ENCODE peak calls at places on chromosomes 13 and 19, in seven cellular contexts. One of them, this sample, is unnamed.

GRCh38 chr13:98368019-98368418 is 190.9 kb upstream of the RNF113B start:
- DNase-seq in HTR-8/SVneo: no peak
- DNase-seq in activated CD4-positive, alpha-beta T cell treated with anti-CD3 and anti-CD28 coated beads for 24 hours: no peak
- DNase-seq in stimulated activated CD8-positive, alpha-beta memory T cell treated with anti-CD3 and anti-CD28 coated beads, Interleukin-2, amount 100 ng/mL, for 1 hour: no peak
- DNase-seq in MCF 10A: no peak
- DNase-seq in hippocampal formation: no peak
- DNase-seq in ELR: no peak
- DNase-seq in this sample: no peak

GRCh38 chr13:76637651-76638111 is 248.5 kb downstream of the KCTD12 start:
- DNase-seq in HTR-8/SVneo: no peak
- DNase-seq in MCF 10A: no peak
- DNase-seq in ELR: peak
- DNase-seq in activated CD4-positive, alpha-beta T cell treated with anti-CD3 and anti-CD28 coated beads for 24 hours: no peak
- DNase-seq in hippocampal formation: no peak
- DNase-seq in stimulated activated CD8-positive, alpha-beta memory T cell treated with anti-CD3 and anti-CD28 coated beads, Interleukin-2, amount 100 ng/mL, for 1 hour: no peak
- DNase-seq in this sample: no peak

GRCh38 chr13:31213681-31214289 is 14.0 kb downstream of the B3GLCT start:
- DNase-seq in stimulated activated CD8-positive, alpha-beta memory T cell treated with anti-CD3 and anti-CD28 coated beads, Interleukin-2, amount 100 ng/mL, for 1 hour: no peak
- DNase-seq in activated CD4-positive, alpha-beta T cell treated with anti-CD3 and anti-CD28 coated beads for 24 hours: no peak
- DNase-seq in hippocampal formation: no peak
- DNase-seq in MCF 10A: no peak
- DNase-seq in HTR-8/SVneo: no peak
- DNase-seq in ELR: no peak
- DNase-seq in this sample: no peak

GRCh38 chr19:18596752-18597157 is 8.2 kb downstream of the REX1BD start:
- DNase-seq in activated CD4-positive, alpha-beta T cell treated with anti-CD3 and anti-CD28 coated beads for 24 hours: no peak
- DNase-seq in stimulated activated CD8-positive, alpha-beta memory T cell treated with anti-CD3 and anti-CD28 coated beads, Interleukin-2, amount 100 ng/mL, for 1 hour: no peak
- DNase-seq in HTR-8/SVneo: no peak
- DNase-seq in hippocampal formation: no peak
- DNase-seq in MCF 10A: peak
- DNase-seq in ELR: peak
- DNase-seq in this sample: no peak

GRCh38 chr13:99464441-99464949 is 36.8 kb upstream of the TM9SF2 start:
- DNase-seq in hippocampal formation: no peak
- DNase-seq in HTR-8/SVneo: no peak
- DNase-seq in stimulated activated CD8-positive, alpha-beta memory T cell treated with anti-CD3 and anti-CD28 coated beads, Interleukin-2, amount 100 ng/mL, for 1 hour: no peak
- DNase-seq in MCF 10A: no peak
- DNase-seq in activated CD4-positive, alpha-beta T cell treated with anti-CD3 and anti-CD28 coated beads for 24 hours: no peak
- DNase-seq in ELR: no peak
- DNase-seq in this sample: no peak

GRCh38 chr13:112434032-112434431 is 57.9 kb downstream of the SPACA7 start:
- DNase-seq in activated CD4-positive, alpha-beta T cell treated with anti-CD3 and anti-CD28 coated beads for 24 hours: no peak
- DNase-seq in stimulated activated CD8-positive, alpha-beta memory T cell treated with anti-CD3 and anti-CD28 coated beads, Interleukin-2, amount 100 ng/mL, for 1 hour: no peak
- DNase-seq in HTR-8/SVneo: no peak
- DNase-seq in hippocampal formation: no peak
- DNase-seq in MCF 10A: no peak
- DNase-seq in ELR: no peak
- DNase-seq in this sample: no peak

GRCh38 chr13:105346141-105346766 is 1189.2 kb downstream of the EFNB2 start:
- DNase-seq in MCF 10A: peak
- DNase-seq in HTR-8/SVneo: peak
- DNase-seq in stimulated activated CD8-positive, alpha-beta memory T cell treated with anti-CD3 and anti-CD28 coated beads, Interleukin-2, amount 100 ng/mL, for 1 hour: no peak
- DNase-seq in ELR: peak
- DNase-seq in hippocampal formation: no peak
- DNase-seq in activated CD4-positive, alpha-beta T cell treated with anti-CD3 and anti-CD28 coated beads for 24 hours: no peak
- DNase-seq in this sample: no peak

GRCh38 chr19:51227324-51227723 is 2.4 kb downstream of the CD33 start:
- DNase-seq in stimulated activated CD8-positive, alpha-beta memory T cell treated with anti-CD3 and anti-CD28 coated beads, Interleukin-2, amount 100 ng/mL, for 1 hour: no peak
- DNase-seq in hippocampal formation: no peak
- DNase-seq in HTR-8/SVneo: no peak
- DNase-seq in MCF 10A: no peak
- DNase-seq in ELR: no peak
- DNase-seq in activated CD4-positive, alpha-beta T cell treated with anti-CD3 and anti-CD28 coated beads for 24 hours: no peak
- DNase-seq in this sample: no peak

GRCh38 chr13:34942732-34943674 is 933 bp downstream of the NBEA start:
- DNase-seq in HTR-8/SVneo: peak
- DNase-seq in MCF 10A: no peak
- DNase-seq in hippocampal formation: peak
- DNase-seq in activated CD4-positive, alpha-beta T cell treated with anti-CD3 and anti-CD28 coated beads for 24 hours: no peak
- DNase-seq in stimulated activated CD8-positive, alpha-beta memory T cell treated with anti-CD3 and anti-CD28 coated beads, Interleukin-2, amount 100 ng/mL, for 1 hour: no peak
- DNase-seq in ELR: peak
- DNase-seq in this sample: no peak

GRCh38 chr13:31038834-31039552 is 106.5 kb downstream of the TEX26 start:
- DNase-seq in MCF 10A: peak
- DNase-seq in activated CD4-positive, alpha-beta T cell treated with anti-CD3 and anti-CD28 coated beads for 24 hours: no peak
- DNase-seq in HTR-8/SVneo: no peak
- DNase-seq in ELR: peak
- DNase-seq in stimulated activated CD8-positive, alpha-beta memory T cell treated with anti-CD3 and anti-CD28 coated beads, Interleukin-2, amount 100 ng/mL, for 1 hour: no peak
- DNase-seq in hippocampal formation: no peak
- DNase-seq in this sample: no peak

GRCh38 chr19:41699231-41699967 is 9.0 kb upstream of the CEACAM5 start:
- DNase-seq in ELR: no peak
- DNase-seq in HTR-8/SVneo: no peak
- DNase-seq in stimulated activated CD8-positive, alpha-beta memory T cell treated with anti-CD3 and anti-CD28 coated beads, Interleukin-2, amount 100 ng/mL, for 1 hour: no peak
- DNase-seq in MCF 10A: peak
- DNase-seq in hippocampal formation: no peak
- DNase-seq in activated CD4-positive, alpha-beta T cell treated with anti-CD3 and anti-CD28 coated beads for 24 hours: no peak
- DNase-seq in this sample: no peak

GRCh38 chr19:4474504-4475136 is 2.5 kb downstream of the HDGFL2 start:
- DNase-seq in activated CD4-positive, alpha-beta T cell treated with anti-CD3 and anti-CD28 coated beads for 24 hours: no peak
- DNase-seq in MCF 10A: no peak
- DNase-seq in ELR: peak
- DNase-seq in hippocampal formation: peak
- DNase-seq in stimulated activated CD8-positive, alpha-beta memory T cell treated with anti-CD3 and anti-CD28 coated beads, Interleukin-2, amount 100 ng/mL, for 1 hour: no peak
- DNase-seq in HTR-8/SVneo: peak
- DNase-seq in this sample: no peak

GRCh38 chr13:23147264-23147663 is 33.5 kb upstream of the SGCG start:
- DNase-seq in stimulated activated CD8-positive, alpha-beta memory T cell treated with anti-CD3 and anti-CD28 coated beads, Interleukin-2, amount 100 ng/mL, for 1 hour: no peak
- DNase-seq in ELR: no peak
- DNase-seq in HTR-8/SVneo: no peak
- DNase-seq in MCF 10A: no peak
- DNase-seq in hippocampal formation: no peak
- DNase-seq in activated CD4-positive, alpha-beta T cell treated with anti-CD3 and anti-CD28 coated beads for 24 hours: no peak
- DNase-seq in this sample: no peak

GRCh38 chr13:59034198-59034597 is 1129.5 kb downstream of the DIAPH3 start:
- DNase-seq in hippocampal formation: no peak
- DNase-seq in HTR-8/SVneo: no peak
- DNase-seq in MCF 10A: no peak
- DNase-seq in stimulated activated CD8-positive, alpha-beta memory T cell treated with anti-CD3 and anti-CD28 coated beads, Interleukin-2, amount 100 ng/mL, for 1 hour: no peak
- DNase-seq in activated CD4-positive, alpha-beta T cell treated with anti-CD3 and anti-CD28 coated beads for 24 hours: no peak
- DNase-seq in ELR: no peak
- DNase-seq in this sample: no peak

GRCh38 chr13:88945793-88946192 is 1274.6 kb downstream of the SLITRK5 start:
- DNase-seq in ELR: no peak
- DNase-seq in activated CD4-positive, alpha-beta T cell treated with anti-CD3 and anti-CD28 coated beads for 24 hours: no peak
- DNase-seq in MCF 10A: no peak
- DNase-seq in hippocampal formation: no peak
- DNase-seq in HTR-8/SVneo: no peak
- DNase-seq in stimulated activated CD8-positive, alpha-beta memory T cell treated with anti-CD3 and anti-CD28 coated beads, Interleukin-2, amount 100 ng/mL, for 1 hour: no peak
- DNase-seq in this sample: no peak

GRCh38 chr13:60164490-60164889 is 762 bp upstream of the DIAPH3 start:
- DNase-seq in activated CD4-positive, alpha-beta T cell treated with anti-CD3 and anti-CD28 coated beads for 24 hours: no peak
- DNase-seq in hippocampal formation: no peak
- DNase-seq in stimulated activated CD8-positive, alpha-beta memory T cell treated with anti-CD3 and anti-CD28 coated beads, Interleukin-2, amount 100 ng/mL, for 1 hour: no peak
- DNase-seq in MCF 10A: no peak
- DNase-seq in ELR: peak
- DNase-seq in HTR-8/SVneo: no peak
- DNase-seq in this sample: no peak

GRCh38 chr13:48214519-48215121 is 18.4 kb upstream of the ITM2B start:
- DNase-seq in activated CD4-positive, alpha-beta T cell treated with anti-CD3 and anti-CD28 coated beads for 24 hours: no peak
- DNase-seq in ELR: peak
- DNase-seq in MCF 10A: peak
- DNase-seq in stimulated activated CD8-positive, alpha-beta memory T cell treated with anti-CD3 and anti-CD28 coated beads, Interleukin-2, amount 100 ng/mL, for 1 hour: no peak
- DNase-seq in hippocampal formation: no peak
- DNase-seq in HTR-8/SVneo: no peak
- DNase-seq in this sample: no peak

GRCh38 chr19:53355739-53356138 is 9.8 kb upstream of the ZNF525 start:
- DNase-seq in activated CD4-positive, alpha-beta T cell treated with anti-CD3 and anti-CD28 coated beads for 24 hours: no peak
- DNase-seq in HTR-8/SVneo: no peak
- DNase-seq in stimulated activated CD8-positive, alpha-beta memory T cell treated with anti-CD3 and anti-CD28 coated beads, Interleukin-2, amount 100 ng/mL, for 1 hour: no peak
- DNase-seq in hippocampal formation: no peak
- DNase-seq in ELR: no peak
- DNase-seq in MCF 10A: no peak
- DNase-seq in this sample: no peak

GRCh38 chr13:76965759-76966421 is 17.6 kb downstream of the ACOD1 start:
- DNase-seq in ELR: peak
- DNase-seq in MCF 10A: peak
- DNase-seq in stimulated activated CD8-positive, alpha-beta memory T cell treated with anti-CD3 and anti-CD28 coated beads, Interleukin-2, amount 100 ng/mL, for 1 hour: no peak
- DNase-seq in activated CD4-positive, alpha-beta T cell treated with anti-CD3 and anti-CD28 coated beads for 24 hours: no peak
- DNase-seq in HTR-8/SVneo: no peak
- DNase-seq in hippocampal formation: peak
- DNase-seq in this sample: no peak

GRCh38 chr19:46955114-46955812 is 64.4 kb upstream of the NPAS1 start:
- DNase-seq in hippocampal formation: no peak
- DNase-seq in HTR-8/SVneo: no peak
- DNase-seq in stimulated activated CD8-positive, alpha-beta memory T cell treated with anti-CD3 and anti-CD28 coated beads, Interleukin-2, amount 100 ng/mL, for 1 hour: peak
- DNase-seq in MCF 10A: no peak
- DNase-seq in activated CD4-positive, alpha-beta T cell treated with anti-CD3 and anti-CD28 coated beads for 24 hours: no peak
- DNase-seq in ELR: peak
- DNase-seq in this sample: no peak

GRCh38 chr13:43905435-43906031 is 25.8 kb downstream of the LACC1 start:
- DNase-seq in HTR-8/SVneo: peak
- DNase-seq in stimulated activated CD8-positive, alpha-beta memory T cell treated with anti-CD3 and anti-CD28 coated beads, Interleukin-2, amount 100 ng/mL, for 1 hour: no peak
- DNase-seq in activated CD4-positive, alpha-beta T cell treated with anti-CD3 and anti-CD28 coated beads for 24 hours: no peak
- DNase-seq in MCF 10A: peak
- DNase-seq in hippocampal formation: no peak
- DNase-seq in ELR: peak
- DNase-seq in this sample: no peak

GRCh38 chr19:14686411-14686810 is 3.4 kb upstream of the ZNF333 start:
- DNase-seq in HTR-8/SVneo: no peak
- DNase-seq in ELR: peak
- DNase-seq in hippocampal formation: no peak
- DNase-seq in stimulated activated CD8-positive, alpha-beta memory T cell treated with anti-CD3 and anti-CD28 coated beads, Interleukin-2, amount 100 ng/mL, for 1 hour: no peak
- DNase-seq in activated CD4-positive, alpha-beta T cell treated with anti-CD3 and anti-CD28 coated beads for 24 hours: peak
- DNase-seq in MCF 10A: peak
- DNase-seq in this sample: no peak

GRCh38 chr13:29999492-30000372 is 149.3 kb upstream of the UBL3 start:
- DNase-seq in HTR-8/SVneo: no peak
- DNase-seq in activated CD4-positive, alpha-beta T cell treated with anti-CD3 and anti-CD28 coated beads for 24 hours: no peak
- DNase-seq in ELR: no peak
- DNase-seq in stimulated activated CD8-positive, alpha-beta memory T cell treated with anti-CD3 and anti-CD28 coated beads, Interleukin-2, amount 100 ng/mL, for 1 hour: no peak
- DNase-seq in MCF 10A: no peak
- DNase-seq in hippocampal formation: no peak
- DNase-seq in this sample: no peak

GRCh38 chr19:11656535-11656934 is 59.3 kb downstream of the ZNF627 start:
- DNase-seq in HTR-8/SVneo: no peak
- DNase-seq in hippocampal formation: no peak
- DNase-seq in ELR: no peak
- DNase-seq in stimulated activated CD8-positive, alpha-beta memory T cell treated with anti-CD3 and anti-CD28 coated beads, Interleukin-2, amount 100 ng/mL, for 1 hour: no peak
- DNase-seq in MCF 10A: no peak
- DNase-seq in activated CD4-positive, alpha-beta T cell treated with anti-CD3 and anti-CD28 coated beads for 24 hours: no peak
- DNase-seq in this sample: no peak

GRCh38 chr13:64413529-64413928 is 2816.6 kb downstream of the PCDH9 start:
- DNase-seq in HTR-8/SVneo: no peak
- DNase-seq in hippocampal formation: no peak
- DNase-seq in activated CD4-positive, alpha-beta T cell treated with anti-CD3 and anti-CD28 coated beads for 24 hours: no peak
- DNase-seq in ELR: no peak
- DNase-seq in MCF 10A: no peak
- DNase-seq in stimulated activated CD8-positive, alpha-beta memory T cell treated with anti-CD3 and anti-CD28 coated beads, Interleukin-2, amount 100 ng/mL, for 1 hour: no peak
- DNase-seq in this sample: no peak

GRCh38 chr13:104750377-104750776 is 1684.2 kb upstream of the SLC10A2 start:
- DNase-seq in HTR-8/SVneo: no peak
- DNase-seq in hippocampal formation: no peak
- DNase-seq in ELR: peak
- DNase-seq in MCF 10A: no peak
- DNase-seq in activated CD4-positive, alpha-beta T cell treated with anti-CD3 and anti-CD28 coated beads for 24 hours: no peak
- DNase-seq in stimulated activated CD8-positive, alpha-beta memory T cell treated with anti-CD3 and anti-CD28 coated beads, Interleukin-2, amount 100 ng/mL, for 1 hour: no peak
- DNase-seq in this sample: no peak